ENCODE peak calls at places on chromosomes 13 and 19, in five cellular contexts. B is upper lobe of right lung; R is cardiac muscle cell; J is CD4-positive, CD25-positive, alpha-beta regulatory T cell; Z is substantia nigra. G is an unnamed sample.

GRCh38 chr13:29935309-29935981 is 85.0 kb upstream of the UBL3 start:
- DNase-seq in J (peak), B (no peak), R (no peak), Z (no peak), G (no peak)

GRCh38 chr13:38803566-38803965 is 116.7 kb downstream of the FREM2 start:
- DNase-seq in R (no peak), Z (no peak), J (no peak), B (no peak), G (no peak)

GRCh38 chr13:114102521-114103288 is 29.7 kb downstream of the RASA3 start:
- DNase-seq in B (peak), R (no peak), J (no peak), Z (no peak), G (no peak)

GRCh38 chr13:43694265-43694664 is 92.5 kb downstream of the ENOX1 start:
- DNase-seq in J (no peak), B (no peak), R (no peak), Z (no peak), G (no peak)

GRCh38 chr13:91133941-91134772 is 213.3 kb upstream of the MIR17HG start:
- DNase-seq in Z (peak), R (peak), B (no peak), J (peak), G (peak)

GRCh38 chr19:38849746-38850230 is at the start of gene HNRNPL:
- DNase-seq in R (no peak), Z (no peak), B (peak), J (no peak), G (no peak)

GRCh38 chr19:7679017-7679720 is 1.5 kb upstream of the TRAPPC5 start:
- DNase-seq in Z (no peak), R (no peak), J (peak), B (no peak), G (no peak)

GRCh38 chr19:28350037-28350436 is 862.9 kb downstream of the UQCRFS1 start:
- DNase-seq in Z (no peak), J (no peak), R (no peak), B (no peak), G (no peak)

GRCh38 chr19:1027020-1027952 is 878 bp downstream of the CNN2 start:
- DNase-seq in Z (no peak), B (no peak), R (no peak), J (peak), G (peak)

GRCh38 chr19:16369664-16370576 is 45.3 kb downstream of the KLF2 start:
- DNase-seq in Z (no peak), B (peak), R (no peak), J (peak), G (no peak)

GRCh38 chr19:42303876-42304275 is 1.5 kb upstream of the PAFAH1B3 start:
- DNase-seq in B (no peak), R (no peak), J (no peak), Z (no peak), G (no peak)

GRCh38 chr19:3019211-3019854 is 9.7 kb downstream of the TLE2 start:
- DNase-seq in Z (no peak), J (no peak), R (no peak), B (no peak), G (no peak)

GRCh38 chr19:43620061-43621001 is 902 bp upstream of the ZNF428 start:
- DNase-seq in Z (no peak), J (peak), R (no peak), B (no peak), G (no peak)

GRCh38 chr19:46776927-46777911 is 11.2 kb downstream of the SLC1A5 start:
- DNase-seq in B (no peak), R (no peak), Z (no peak), J (no peak), G (no peak)

GRCh38 chr19:6271251-6271650 is 8.5 kb downstream of the MLLT1 start:
- DNase-seq in B (no peak), J (no peak), R (peak), Z (no peak), G (no peak)

GRCh38 chr13:44795176-44795575 is 194.1 kb downstream of the NUFIP1 start:
- DNase-seq in Z (no peak), B (no peak), R (no peak), J (no peak), G (no peak)

GRCh38 chr19:18271433-18271841 is 2.8 kb downstream of the IQCN start:
- DNase-seq in B (no peak), Z (no peak), R (no peak), J (peak), G (no peak)

GRCh38 chr13:88958821-88959220 is 1287.7 kb downstream of the SLITRK5 start:
- DNase-seq in R (no peak), B (no peak), J (no peak), Z (no peak), G (peak)

GRCh38 chr19:19361075-19361594 is 40.5 kb downstream of the MAU2 start:
- DNase-seq in Z (peak), J (peak), R (peak), B (peak), G (peak)

GRCh38 chr13:45179428-45179827 is 21.4 kb downstream of the KCTD4 start:
- DNase-seq in R (no peak), B (no peak), Z (no peak), J (no peak), G (peak)

GRCh38 chr13:112522578-112522977 is 65.4 kb downstream of the TUBGCP3 start:
- DNase-seq in B (no peak), R (no peak), Z (no peak), J (no peak), G (peak)

GRCh38 chr13:110216006-110216402 is 91.0 kb downstream of the COL4A1 start:
- DNase-seq in Z (no peak), J (no peak), R (no peak), B (no peak), G (no peak)

GRCh38 chr19:14106840-14107239 is 10.7 kb downstream of the PRKACA start:
- DNase-seq in Z (no peak), R (no peak), B (no peak), J (no peak), G (no peak)

GRCh38 chr13:20833900-20834679 is 60.3 kb upstream of the EEF1AKMT1 start:
- DNase-seq in J (no peak), B (no peak), Z (no peak), R (no peak), G (no peak)

GRCh38 chr13:103371271-103371670 is 305.1 kb upstream of the SLC10A2 start:
- DNase-seq in Z (no peak), J (no peak), B (no peak), R (no peak), G (peak)

GRCh38 chr19:41784337-41785239 is 11.8 kb upstream of the CEACAM3 start:
- DNase-seq in Z (no peak), B (no peak), J (no peak), R (no peak), G (no peak)

GRCh38 chr19:5642204-5642603 is 19.3 kb downstream of the SAFB start:
- DNase-seq in J (no peak), R (no peak), Z (no peak), B (no peak), G (no peak)

GRCh38 chr13:38042771-38043170 is 173.2 kb upstream of the TRPC4 start:
- DNase-seq in Z (no peak), J (no peak), B (no peak), R (no peak), G (no peak)

GRCh38 chr19:42563352-42564210 is 31.1 kb downstream of the CEACAM8 start:
- DNase-seq in J (peak), Z (peak), B (no peak), R (peak), G (no peak)

GRCh38 chr19:44725251-44725650 is 23.3 kb upstream of the BCL3 start:
- DNase-seq in J (no peak), Z (no peak), R (no peak), B (peak), G (no peak)

GRCh38 chr19:44725684-44726083 is 22.8 kb upstream of the BCL3 start:
- DNase-seq in Z (no peak), B (peak), J (no peak), R (no peak), G (no peak)

GRCh38 chr19:44723299-44723951 is 24.5 kb downstream of the CEACAM16 start:
- DNase-seq in R (no peak), B (no peak), Z (no peak), J (no peak), G (no peak)

GRCh38 chr19:44722131-44723121 is 23.5 kb downstream of the CEACAM16 start:
- DNase-seq in J (no peak), Z (no peak), R (no peak), B (no peak), G (no peak)

DNA sequence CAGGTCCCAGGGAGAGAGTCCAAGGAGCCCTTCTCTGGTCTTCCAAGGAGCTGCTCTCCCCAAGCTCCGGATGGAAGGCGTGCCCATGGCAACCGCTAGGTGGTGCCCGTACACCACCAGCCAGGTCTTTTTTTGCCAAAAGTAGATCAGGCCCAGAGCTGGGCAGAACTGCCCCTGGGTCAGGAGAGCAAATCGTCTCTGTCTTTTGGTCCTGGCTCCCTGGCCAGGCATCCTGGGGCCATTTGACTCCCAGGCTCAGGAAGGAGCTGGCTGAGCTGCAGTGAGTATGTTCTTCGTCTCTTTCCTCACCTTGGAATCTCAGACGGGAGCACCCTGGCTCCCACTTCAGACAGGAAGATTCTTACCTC is 24.6 kb upstream of the BCL3 start:
- DNase-seq in R (peak), Z (peak), J (peak), B (peak), G (peak)
- H3K27ac ChIP-seq in R (no peak), Z (no peak), J (no peak), B (no peak), G (no peak)

GRCh38 chr13:27924529-27925141 is 4.8 kb downstream of the PDX1 start:
- DNase-seq in Z (no peak), R (no peak), B (no peak), J (no peak), G (no peak)
- H3K27ac ChIP-seq in Z (no peak), R (no peak), B (no peak), J (no peak), G (no peak)

DNA sequence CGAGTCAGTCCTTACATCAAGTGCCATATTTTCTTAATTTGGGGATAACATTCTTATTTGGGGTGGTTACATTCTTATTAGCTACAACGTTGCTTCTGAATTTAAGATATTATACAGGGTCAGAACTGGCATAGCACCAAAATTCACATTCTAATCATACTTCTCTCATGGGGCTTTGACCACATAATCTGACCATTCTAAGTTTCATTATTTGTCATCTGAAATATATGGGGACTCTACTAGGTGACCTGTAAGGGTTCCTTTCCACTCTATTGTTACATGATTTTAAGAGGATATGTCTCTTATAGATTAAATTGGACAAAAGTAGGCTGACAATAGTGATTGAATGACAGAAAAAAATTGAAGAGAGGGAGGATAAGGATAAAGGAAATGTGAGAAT is 536.5 kb downstream of the KCTD12 start:
- DNase-seq in Z (no peak), R (no peak), J (no peak), B (no peak), G (no peak)
- H3K27ac ChIP-seq in Z (no peak), R (no peak), J (no peak), B (no peak), G (no peak)

GRCh38 chr13:49356224-49356623 is 87.6 kb downstream of the CAB39L start:
- DNase-seq in Z (no peak), J (no peak), R (no peak), B (no peak), G (no peak)
- H3K27ac ChIP-seq in Z (no peak), J (no peak), R (no peak), B (no peak), G (no peak)

GRCh38 chr19:4161415-4162077 is 8.1 kb downstream of the CREB3L3 start:
- DNase-seq in B (no peak), Z (no peak), J (no peak), R (no peak), G (no peak)
- H3K27ac ChIP-seq in B (no peak), Z (no peak), J (no peak), R (no peak), G (no peak)

GRCh38 chr19:40464059-40465024 is 1.2 kb downstream of the BLVRB start:
- DNase-seq in Z (peak), B (peak), R (peak), J (peak), G (peak)

GRCh38 chr19:40465781-40466218 is 255 bp upstream of the BLVRB start:
- DNase-seq in B (peak), Z (peak), R (peak), J (peak), G (peak)

GRCh38 chr19:40465025-40465780 is at the start of gene BLVRB:
- DNase-seq in J (no peak), R (no peak), B (no peak), Z (no peak), G (no peak)

GRCh38 chr19:40467007-40467565 is 285 bp downstream of the SPTBN4 start:
- DNase-seq in Z (no peak), B (peak), R (peak), J (no peak), G (no peak)

GRCh38 chr19:40466219-40467006 is at the start of gene SPTBN4:
- DNase-seq in B (peak), J (no peak), R (no peak), Z (no peak), G (no peak)
- H3K27ac ChIP-seq in B (no peak), J (peak), R (no peak), Z (peak), G (no peak)

DNA sequence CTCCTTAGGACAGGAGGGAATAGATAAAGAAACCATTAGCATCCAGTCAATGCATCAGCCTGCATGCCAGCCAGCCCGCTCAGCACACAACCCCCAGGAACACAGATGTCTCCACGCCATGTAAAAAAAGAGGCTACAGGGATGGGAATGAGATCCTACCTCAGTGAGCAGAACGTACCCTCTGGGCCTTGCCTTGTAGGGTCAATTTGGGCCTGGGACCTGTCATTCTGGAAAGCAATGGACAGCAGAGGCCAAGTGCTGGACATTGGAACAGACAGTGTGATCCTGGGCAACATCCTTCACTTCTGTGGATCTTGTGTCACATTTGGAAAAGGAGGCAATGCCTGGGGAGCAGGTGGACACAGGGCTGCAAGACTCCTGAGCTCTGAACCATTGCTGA is 26.0 kb downstream of the VSTM2B start:
- DNase-seq in Z (no peak), R (no peak), B (peak), J (no peak), G (no peak)
- H3K27ac ChIP-seq in Z (no peak), R (no peak), B (no peak), J (no peak), G (no peak)

GRCh38 chr19:48394331-48395169 is 1.1 kb downstream of the GRIN2D start:
- DNase-seq in J (no peak), R (no peak), Z (no peak), B (no peak), G (no peak)

GRCh38 chr19:48396010-48396870 is 2.8 kb downstream of the GRIN2D start:
- DNase-seq in J (no peak), Z (no peak), R (no peak), B (no peak), G (peak)

GRCh38 chr19:48395170-48395455 is 1.6 kb downstream of the GRIN2D start:
- DNase-seq in Z (no peak), R (no peak), B (no peak), J (no peak), G (no peak)

GRCh38 chr19:48396871-48397176 is 3.4 kb downstream of the GRIN2D start:
- DNase-seq in Z (no peak), J (no peak), R (no peak), B (no peak), G (no peak)

GRCh38 chr19:48395499-48395898 is 2.0 kb downstream of the GRIN2D start:
- DNase-seq in Z (no peak), J (no peak), R (no peak), B (no peak), G (no peak)
- H3K27ac ChIP-seq in Z (no peak), J (no peak), R (no peak), B (no peak), G (no peak)

DNA sequence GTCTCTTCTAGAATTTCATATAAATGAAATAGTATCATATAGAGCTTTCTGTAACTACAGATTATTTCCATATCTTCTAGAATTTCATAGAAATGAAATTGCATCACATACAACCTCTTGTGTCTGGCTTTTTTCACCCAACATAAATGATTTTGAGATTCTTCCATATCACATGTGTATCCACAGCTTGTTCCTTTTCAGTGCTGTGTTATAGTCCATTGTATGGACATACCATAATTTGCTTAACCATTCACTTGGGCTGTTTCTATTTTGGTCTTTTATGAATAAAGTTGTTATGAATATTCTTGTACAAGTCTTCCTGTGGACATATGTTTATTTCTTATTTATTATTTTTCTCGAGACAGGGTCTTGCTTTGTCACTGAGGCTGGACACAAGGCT is 11.7 kb downstream of the TPRX1 start:
- DNase-seq in Z (no peak), R (no peak), J (no peak), B (no peak), G (no peak)
- H3K27ac ChIP-seq in Z (no peak), R (no peak), J (no peak), B (no peak), G (no peak)

G was measured in SJCRH30.